ENCODE peak calls at places on chromosomes 2 and 18, in six cellular contexts. Z, X, D, T, U and W are unnamed samples.

GRCh38 chr2:149463328-149464002 is 124.1 kb downstream of the MMADHC start:
- DNase-seq in Z (no peak), X (no peak), D (peak), T (no peak), U (no peak), W (no peak)

GRCh38 chr2:216215991-216216390 is 106.8 kb downstream of the XRCC5 start:
- DNase-seq in Z (no peak), X (no peak), D (peak), T (no peak), U (no peak), W (no peak)

GRCh38 chr2:180017764-180018163 is 10.7 kb upstream of the CWC22 start:
- DNase-seq in Z (no peak), X (peak), D (peak), T (peak), U (no peak), W (no peak)

GRCh38 chr2:6948081-6949008 is 31.1 kb downstream of the RNF144A start:
- DNase-seq in Z (no peak), X (no peak), D (no peak), T (no peak), U (no peak), W (no peak)

GRCh38 chr18:27120246-27120645 is 64.9 kb downstream of the CHST9 start:
- DNase-seq in Z (no peak), X (no peak), D (no peak), T (no peak), U (no peak), W (no peak)

GRCh38 chr2:113282747-113283533 is 4.2 kb upstream of the PAX8 start:
- DNase-seq in Z (no peak), X (no peak), D (peak), T (peak), U (peak), W (no peak)

GRCh38 chr2:82875891-82876290 is 1583.2 kb downstream of the SUCLG1 start:
- DNase-seq in Z (no peak), X (no peak), D (no peak), T (no peak), U (no peak), W (no peak)

GRCh38 chr2:28543316-28544068 is 47.6 kb downstream of the PLB1 start:
- DNase-seq in Z (no peak), X (no peak), D (no peak), T (no peak), U (no peak), W (no peak)

GRCh38 chr18:28163201-28163778 is 13.6 kb downstream of the CDH2 start:
- DNase-seq in Z (no peak), X (no peak), D (peak), T (no peak), U (no peak), W (no peak)

GRCh38 chr18:37499008-37499407 is 66.6 kb downstream of the CELF4 start:
- DNase-seq in Z (no peak), X (no peak), D (no peak), T (no peak), U (no peak), W (no peak)

GRCh38 chr2:217996345-217996744 is 6.5 kb downstream of the TNS1 start:
- DNase-seq in Z (no peak), X (peak), D (peak), T (peak), U (no peak), W (peak)

GRCh38 chr2:239104800-239105199 is 256.9 kb downstream of the TWIST2 start:
- DNase-seq in Z (no peak), X (no peak), D (no peak), T (no peak), U (no peak), W (no peak)

GRCh38 chr18:79787527-79788095 is 10.1 kb upstream of the KCNG2 start:
- DNase-seq in Z (no peak), X (no peak), D (no peak), T (no peak), U (no peak), W (no peak)

GRCh38 chr2:25063876-25064660 is 22.2 kb downstream of the EFR3B start:
- DNase-seq in Z (no peak), X (no peak), D (peak), T (no peak), U (no peak), W (no peak)

GRCh38 chr2:110815938-110816337 is 83.6 kb downstream of the ACOXL start:
- DNase-seq in Z (no peak), X (no peak), D (no peak), T (no peak), U (no peak), W (no peak)

GRCh38 chr18:76962851-76963250 is 140.5 kb downstream of the ZNF236 start:
- DNase-seq in Z (no peak), X (no peak), D (no peak), T (no peak), U (no peak), W (no peak)

GRCh38 chr2:23691106-23691470 is 235.8 kb downstream of the ATAD2B start:
- DNase-seq in Z (no peak), X (no peak), D (no peak), T (no peak), U (no peak), W (no peak)

GRCh38 chr2:205034034-205034433 is 488.8 kb downstream of the PARD3B start:
- DNase-seq in Z (no peak), X (no peak), D (peak), T (no peak), U (no peak), W (no peak)

GRCh38 chr2:203732953-203733510 is 26.6 kb downstream of the CD28 start:
- DNase-seq in Z (no peak), X (no peak), D (no peak), T (no peak), U (no peak), W (no peak)

GRCh38 chr2:126866451-126866850 is 32.2 kb upstream of the TEX51 start:
- DNase-seq in Z (no peak), X (no peak), D (no peak), T (no peak), U (no peak), W (no peak)

GRCh38 chr2:162107361-162107901 is 33.4 kb upstream of the DPP4 start:
- DNase-seq in Z (no peak), X (no peak), D (peak), T (no peak), U (no peak), W (no peak)

GRCh38 chr2:28586864-28587263 is 91.0 kb downstream of the PLB1 start:
- DNase-seq in Z (no peak), X (no peak), D (no peak), T (no peak), U (no peak), W (no peak)

GRCh38 chr2:30272761-30273573 is 41.6 kb downstream of the LBH start:
- DNase-seq in Z (no peak), X (no peak), D (peak), T (no peak), U (no peak), W (no peak)

GRCh38 chr2:176821350-176821749 is 391.2 kb upstream of the HNRNPA3 start:
- DNase-seq in Z (no peak), X (no peak), D (no peak), T (no peak), U (no peak), W (no peak)

GRCh38 chr18:500230-500555 is 308 bp downstream of the COLEC12 start:
- DNase-seq in Z (no peak), X (peak), D (no peak), T (peak), U (peak), W (no peak)

GRCh38 chr2:202270487-202270886 is 4.9 kb downstream of the NOP58 start:
- DNase-seq in Z (no peak), X (no peak), D (no peak), T (no peak), U (no peak), W (no peak)

GRCh38 chr2:84838434-84839145 is 42.3 kb downstream of the TRABD2A start:
- DNase-seq in Z (no peak), X (no peak), D (no peak), T (no peak), U (no peak), W (no peak)

GRCh38 chr18:23172981-23173380 is 37.7 kb downstream of the CABLES1 start:
- DNase-seq in Z (no peak), X (no peak), D (no peak), T (no peak), U (no peak), W (no peak)

GRCh38 chr18:75454022-75454795 is 26.7 kb upstream of the SMIM21 start:
- DNase-seq in Z (no peak), X (no peak), D (no peak), T (no peak), U (no peak), W (no peak)

GRCh38 chr2:205865794-205866490 is 183.6 kb downstream of the NRP2 start:
- DNase-seq in Z (no peak), X (no peak), D (peak), T (peak), U (no peak), W (no peak)

DNA sequence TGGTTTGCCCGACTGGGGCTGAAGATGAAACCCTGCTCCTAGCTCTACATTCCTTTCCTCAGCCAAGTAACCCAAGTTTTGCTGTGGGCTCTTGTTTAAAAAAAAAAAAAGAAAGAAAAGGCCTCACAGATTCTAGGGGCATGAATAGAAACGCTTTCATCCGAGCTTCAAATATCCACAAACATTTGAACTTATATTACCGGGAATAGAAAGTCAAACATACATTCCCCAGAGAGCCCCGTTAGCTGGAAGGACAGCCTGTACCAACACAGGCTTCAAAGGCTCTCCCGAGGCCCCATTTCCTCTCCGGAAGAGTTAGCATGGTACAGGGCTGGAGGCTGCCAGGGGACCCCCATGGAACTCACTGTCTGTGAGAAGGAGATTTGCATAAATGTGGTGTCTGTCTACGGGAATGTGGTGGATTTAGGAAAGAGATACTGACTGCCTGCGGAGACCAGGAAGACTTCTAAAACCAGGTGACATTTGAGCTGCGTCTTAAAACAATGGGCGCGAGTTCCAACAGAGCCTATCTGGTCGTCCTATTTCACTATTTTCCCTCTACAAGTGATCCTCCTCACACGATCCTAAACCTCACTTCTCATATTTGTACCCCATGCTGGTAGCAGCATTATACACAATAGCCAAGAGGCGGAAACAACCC is 723 bp upstream of the MATN3 start:
- DNase-seq in Z (no peak), X (no peak), D (no peak), T (no peak), U (peak), W (no peak)
- H3K27ac ChIP-seq in Z (peak), X (peak), D (no peak), T (no peak), U (no peak), W (no peak)

GRCh38 chr18:68316636-68317035 is 398.3 kb downstream of the TMX3 start:
- DNase-seq in Z (no peak), X (no peak), D (no peak), T (peak), U (no peak), W (no peak)

GRCh38 chr18:68314403-68314802 is 400.5 kb downstream of the TMX3 start:
- DNase-seq in Z (no peak), X (no peak), D (peak), T (no peak), U (no peak), W (no peak)
- TF ChIP-seq CTCF in Z (no peak), X (no peak), D (no peak), T (no peak), U (no peak), W (no peak)

GRCh38 chr18:62693659-62694058 is 21.7 kb upstream of the PHLPP1 start:
- DNase-seq in Z (no peak), X (no peak), D (no peak), T (peak), U (no peak), W (no peak)
- H3K27ac ChIP-seq in Z (no peak), X (no peak), D (no peak), T (no peak), U (no peak), W (no peak)

GRCh38 chr18:2293109-2293839 is 278.0 kb downstream of the METTL4 start:
- DNase-seq in Z (no peak), X (no peak), D (no peak), T (no peak), U (no peak), W (no peak)
- TF ChIP-seq CTCF in Z (no peak), X (no peak), D (no peak), T (no peak), U (peak), W (no peak)

DNA sequence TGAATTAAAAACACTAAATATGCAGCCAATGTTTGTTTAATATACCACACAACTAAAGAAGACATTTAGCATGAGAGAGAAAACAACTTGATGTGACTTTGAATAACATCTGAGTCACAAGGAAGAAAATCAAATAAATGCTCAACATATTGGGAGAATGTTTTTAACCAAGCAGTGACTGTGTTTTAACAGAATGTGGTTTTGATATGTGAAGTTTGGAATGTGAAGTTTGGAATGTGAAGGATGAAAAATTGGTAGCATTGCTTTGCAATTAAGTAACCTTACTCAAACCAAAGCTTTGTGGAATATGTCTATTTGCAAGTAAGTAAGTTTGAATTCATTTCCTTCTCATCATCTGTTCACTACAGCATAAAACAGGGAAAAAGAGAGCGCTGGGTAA is 128.2 kb upstream of the DNAJC10 start:
- DNase-seq in Z (no peak), X (no peak), D (peak), T (peak), U (no peak), W (no peak)
- H3K27ac ChIP-seq in Z (no peak), X (no peak), D (no peak), T (no peak), U (no peak), W (no peak)

GRCh38 chr2:197383825-197384224 is 51.0 kb downstream of the SF3B1 start:
- DNase-seq in Z (no peak), X (no peak), D (no peak), T (no peak), U (no peak), W (no peak)
- TF ChIP-seq CTCF in Z (peak), X (no peak), D (no peak), T (no peak), U (no peak), W (no peak)

DNA sequence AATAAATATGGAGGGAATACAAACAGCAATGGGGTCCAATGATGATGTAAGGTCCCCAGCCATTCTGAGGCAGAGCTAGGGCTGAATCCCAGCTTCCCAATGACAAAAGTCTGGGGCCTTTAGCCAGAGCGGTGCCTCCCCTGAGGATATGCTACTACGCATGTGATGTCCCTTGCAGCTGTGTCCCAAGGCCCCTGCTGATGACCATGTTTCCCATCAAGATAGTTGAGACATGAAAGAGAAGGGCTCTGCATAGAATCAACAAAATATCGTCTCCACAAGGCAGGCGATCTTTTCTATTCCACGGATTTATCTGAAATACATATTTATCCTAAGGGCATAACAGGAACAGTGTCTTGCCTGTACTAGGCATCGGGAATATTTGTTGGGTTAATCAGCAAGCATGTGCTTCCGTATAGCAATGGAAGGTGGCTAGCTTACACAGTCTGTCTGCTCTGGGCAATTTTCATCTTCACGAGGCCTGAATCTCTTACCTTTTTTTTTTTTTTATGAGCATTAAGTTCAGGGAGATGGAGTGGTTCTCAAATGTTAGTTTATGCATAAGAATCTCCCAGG is 284.6 kb downstream of the CNTNAP5 start:
- DNase-seq in Z (no peak), X (no peak), D (no peak), T (no peak), U (no peak), W (no peak)
- H3K27ac ChIP-seq in Z (no peak), X (no peak), D (no peak), T (no peak), U (no peak), W (no peak)

DNA sequence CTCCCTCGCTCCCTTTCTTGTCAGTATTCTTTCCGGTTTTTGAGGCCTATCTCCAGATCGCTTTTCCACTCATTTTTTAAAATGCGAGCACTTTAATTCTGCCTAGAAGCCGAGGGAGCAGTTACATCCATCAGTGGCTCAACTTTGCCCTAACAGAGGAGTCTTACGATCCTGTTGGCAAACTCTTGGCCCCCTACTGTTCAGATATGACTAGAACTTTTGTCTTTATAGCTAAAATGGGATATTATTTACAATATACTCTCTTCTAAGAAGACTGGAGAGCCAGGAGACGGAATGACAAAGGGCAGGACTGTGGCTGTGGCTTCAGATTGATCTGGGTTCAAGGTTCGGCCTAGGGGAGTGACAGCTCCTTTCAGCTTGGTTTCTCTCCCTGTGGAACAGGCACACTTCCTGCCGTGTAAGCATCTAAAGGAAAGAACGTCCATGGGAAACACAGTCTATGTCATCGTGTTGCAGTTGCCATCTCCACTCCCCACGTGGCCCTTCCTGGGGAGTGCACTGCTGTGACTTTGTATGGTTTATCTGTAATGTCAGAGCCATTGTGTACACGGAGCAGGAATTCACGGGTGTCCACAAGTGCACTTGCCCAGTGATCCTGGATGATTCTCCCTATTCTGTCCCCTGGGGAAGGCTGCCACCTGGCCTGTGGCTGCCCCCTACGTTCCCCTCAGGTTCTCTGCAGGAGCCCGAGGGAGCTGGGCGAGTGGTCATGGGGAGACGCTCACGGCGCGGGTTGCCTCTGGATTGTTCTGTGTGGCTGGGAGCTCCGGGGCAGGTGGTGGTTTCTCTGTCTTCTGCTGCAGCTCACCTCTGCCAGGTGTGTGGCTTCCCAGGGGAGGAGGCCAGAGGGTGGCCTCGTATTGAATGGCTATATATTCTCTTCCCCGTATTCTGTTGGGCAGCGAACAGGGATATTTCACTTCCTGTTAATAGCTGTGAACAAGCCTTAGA is 222.0 kb downstream of the LDLRAD4 start:
- DNase-seq in Z (no peak), X (no peak), D (no peak), T (no peak), U (no peak), W (peak)
- TF ChIP-seq CTCF in Z (no peak), X (no peak), D (peak), T (no peak), U (no peak), W (no peak)

DNA sequence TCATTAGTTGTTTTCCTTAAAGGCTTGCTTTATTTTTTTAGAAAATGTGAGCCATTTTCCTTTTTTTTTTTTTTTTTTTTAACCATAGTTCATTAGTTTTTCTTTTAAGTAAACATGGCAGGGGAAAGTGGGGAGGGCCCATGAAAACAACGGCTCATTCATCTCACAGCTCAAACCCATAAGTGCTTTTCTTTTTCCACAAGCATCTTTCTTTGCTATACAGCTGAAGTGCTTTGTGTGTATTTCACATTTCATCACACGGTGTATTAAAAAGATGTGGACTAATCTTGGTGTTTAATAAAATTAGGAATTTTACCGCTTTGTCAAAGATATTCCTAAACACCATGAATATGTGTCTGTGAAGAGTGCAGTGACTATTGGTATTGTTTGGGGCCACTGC is 41.6 kb downstream of the RHBDD1 start:
- DNase-seq in Z (no peak), X (no peak), D (no peak), T (no peak), U (no peak), W (no peak)
- H3K27ac ChIP-seq in Z (no peak), X (no peak), D (no peak), T (no peak), U (no peak), W (no peak)

GRCh38 chr2:210617732-210618330 is 61.4 kb downstream of the CPS1 start:
- DNase-seq in Z (peak), X (no peak), D (peak), T (peak), U (no peak), W (no peak)
- TF ChIP-seq CTCF in Z (peak), X (peak), D (peak), T (peak), U (peak), W (peak)